ENCODE peak calls at places on chromosomes 2 and 18, in four cellular contexts. K, N, E and A are unnamed samples.

GRCh38 chr2:88307817-88308216 is 137.7 kb downstream of the THNSL2 start:
- DNase-seq in E (peak), N (no peak), K (no peak), A (no peak)

GRCh38 chr2:47300609-47301276 is 102.2 kb upstream of the MSH2 start:
- DNase-seq in K (no peak), N (no peak), E (no peak), A (no peak)

GRCh38 chr2:29688429-29688828 is 233.0 kb downstream of the ALK start:
- DNase-seq in E (no peak), K (no peak), N (no peak), A (no peak)

GRCh38 chr2:21317131-21317530 is 193.4 kb downstream of the TDRD15 start:
- DNase-seq in N (no peak), E (peak), K (no peak), A (peak)

GRCh38 chr2:53770264-53770663 is 2.7 kb downstream of the CHAC2 start:
- DNase-seq in K (no peak), N (no peak), E (no peak), A (no peak)

GRCh38 chr2:160616149-160616548 is 122.5 kb upstream of the RBMS1 start:
- DNase-seq in E (no peak), K (no peak), N (no peak), A (no peak)

GRCh38 chr2:170222298-170222697 is 44.4 kb downstream of the MYO3B start:
- DNase-seq in K (no peak), N (no peak), E (peak), A (no peak)

GRCh38 chr2:54724560-54725342 is 1.3 kb downstream of the EML6 start:
- DNase-seq in E (no peak), K (no peak), N (no peak), A (peak)

GRCh38 chr2:144183744-144184143 is 336.2 kb downstream of the ZEB2 start:
- DNase-seq in K (peak), N (no peak), E (peak), A (no peak)

GRCh38 chr2:18749912-18750526 is 160.7 kb upstream of the NT5C1B start:
- DNase-seq in K (peak), N (peak), E (peak), A (no peak)

GRCh38 chr18:48813833-48814489 is 136.8 kb downstream of the SMAD7 start:
- DNase-seq in E (peak), K (no peak), N (no peak), A (peak)

GRCh38 chr2:240586919-240587800 is 626 bp downstream of the CAPN10 start:
- DNase-seq in K (peak), N (peak), E (peak), A (no peak)

GRCh38 chr2:218230882-218231281 is 13.9 kb downstream of the ARPC2 start:
- DNase-seq in K (peak), N (no peak), E (peak), A (no peak)

GRCh38 chr2:165634855-165635254 is 159.2 kb downstream of the GALNT3 start:
- DNase-seq in K (no peak), E (peak), N (peak), A (no peak)

GRCh38 chr2:70188460-70188859 is 2.4 kb downstream of the C2orf42 start:
- DNase-seq in K (no peak), E (peak), N (no peak), A (no peak)

GRCh38 chr2:17757321-17757720 is 3.4 kb downstream of the GEN1 start:
- DNase-seq in N (no peak), E (peak), K (peak), A (no peak)

GRCh38 chr2:96924775-96925747 is 55.2 kb upstream of the SEMA4C start:
- DNase-seq in N (no peak), E (no peak), K (no peak), A (no peak)

GRCh38 chr2:8582191-8582849 is 99.5 kb upstream of the ID2 start:
- DNase-seq in N (no peak), K (no peak), E (no peak), A (no peak)

GRCh38 chr2:237732070-237732469 is 66.5 kb upstream of the RBM44 start:
- DNase-seq in E (no peak), K (no peak), N (no peak), A (no peak)

GRCh38 chr18:6948238-6948637 is 169.4 kb downstream of the LAMA1 start:
- DNase-seq in N (no peak), E (no peak), K (no peak), A (no peak)

GRCh38 chr2:108182489-108182888 is 57.3 kb upstream of the SULT1C3 start:
- DNase-seq in E (peak), K (peak), N (no peak), A (no peak)